ENCODE peak calls at places on chromosomes 5 and 9, in four cellular contexts. K is right atrium auricular region, S is mammary epithelial cell, B is activated B cell treated with CpG ODN at 0.5 μM for 24 hours. Y is an unnamed sample.

GRCh38 chr5:42770003-42770402 is 13.4 kb downstream of the CCDC152 start:
- DNase-seq in K (no peak), S (no peak), B (no peak), Y (no peak)

GRCh38 chr5:176337913-176338312 is 23.7 kb downstream of the KIAA1191 start:
- DNase-seq in K (no peak), S (no peak), B (no peak), Y (no peak)

GRCh38 chr5:103060414-103060954 is 59.5 kb downstream of the GIN1 start:
- DNase-seq in K (no peak), S (no peak), B (no peak), Y (no peak)

GRCh38 chr9:134502261-134503211 is 139.1 kb upstream of the COL5A1 start:
- DNase-seq in K (peak; percentile 83), B (no peak), S (peak; percentile 64), Y (peak; percentile 58)

GRCh38 chr5:78293856-78294249 is 645 bp downstream of the AP3B1 start:
- DNase-seq in B (no peak), K (no peak), S (peak; percentile 11), Y (no peak)

GRCh38 chr5:163705983-163706771 is 200.8 kb downstream of the MAT2B start:
- DNase-seq in B (no peak), S (no peak), K (no peak), Y (no peak)

GRCh38 chr5:14663734-14664269 is 716 bp upstream of the OTULIN start:
- DNase-seq in K (no peak), S (no peak), B (peak; percentile 29), Y (no peak)

GRCh38 chr9:76868897-76869296 is 37.0 kb downstream of the PRUNE2 start:
- DNase-seq in B (no peak), K (no peak), S (peak; percentile 43), Y (no peak)

GRCh38 chr5:145479862-145480261 is 355.3 kb downstream of the PRELID2 start:
- DNase-seq in K (no peak), B (no peak), S (peak; percentile 33), Y (no peak)

GRCh38 chr5:1268056-1268455 is 26.8 kb downstream of the TERT start:
- DNase-seq in B (no peak), S (no peak), K (no peak), Y (no peak)

GRCh38 chr5:176533390-176533789 is 3.8 kb downstream of the RNF44 start:
- DNase-seq in B (no peak), S (no peak), K (no peak), Y (no peak)

GRCh38 chr9:116891438-116891837 is 204.3 kb downstream of the TRIM32 start:
- DNase-seq in S (no peak), K (no peak), B (no peak), Y (no peak)

GRCh38 chr5:150058480-150059126 is 27.8 kb downstream of the CSF1R start:
- DNase-seq in K (no peak), S (peak; percentile 74), B (no peak), Y (no peak)

GRCh38 chr9:132412089-132412488 is 2.1 kb downstream of the CFAP77 start:
- DNase-seq in B (no peak), K (no peak), S (peak; percentile 9), Y (no peak)

GRCh38 chr5:16757989-16758501 is 141.2 kb upstream of the RETREG1 start:
- DNase-seq in K (no peak), S (no peak), B (no peak), Y (no peak)

GRCh38 chr5:14830210-14831005 is 41.2 kb downstream of the ANKH start:
- DNase-seq in K (no peak), S (peak; percentile 12), B (no peak), Y (no peak)

GRCh38 chr5:149374303-149374702 is 4.8 kb downstream of the IL17B start:
- DNase-seq in B (no peak), S (no peak), K (no peak), Y (no peak)

GRCh38 chr9:34929506-34930102 is 28.5 kb upstream of the PHF24 start:
- DNase-seq in B (no peak), K (no peak), S (peak; percentile 20), Y (no peak)

GRCh38 chr5:60724126-60724525 is 24.2 kb upstream of the DEPDC1B start:
- DNase-seq in K (no peak), S (no peak), B (no peak), Y (no peak)

GRCh38 chr5:33257807-33258491 is 182.8 kb upstream of the TARS1 start:
- DNase-seq in S (peak; percentile 74), K (no peak), B (no peak), Y (no peak)
- TF ChIP-seq CTCF in S (peak; percentile 15), K (peak; percentile 25), B (no peak), Y (no peak)

DNA sequence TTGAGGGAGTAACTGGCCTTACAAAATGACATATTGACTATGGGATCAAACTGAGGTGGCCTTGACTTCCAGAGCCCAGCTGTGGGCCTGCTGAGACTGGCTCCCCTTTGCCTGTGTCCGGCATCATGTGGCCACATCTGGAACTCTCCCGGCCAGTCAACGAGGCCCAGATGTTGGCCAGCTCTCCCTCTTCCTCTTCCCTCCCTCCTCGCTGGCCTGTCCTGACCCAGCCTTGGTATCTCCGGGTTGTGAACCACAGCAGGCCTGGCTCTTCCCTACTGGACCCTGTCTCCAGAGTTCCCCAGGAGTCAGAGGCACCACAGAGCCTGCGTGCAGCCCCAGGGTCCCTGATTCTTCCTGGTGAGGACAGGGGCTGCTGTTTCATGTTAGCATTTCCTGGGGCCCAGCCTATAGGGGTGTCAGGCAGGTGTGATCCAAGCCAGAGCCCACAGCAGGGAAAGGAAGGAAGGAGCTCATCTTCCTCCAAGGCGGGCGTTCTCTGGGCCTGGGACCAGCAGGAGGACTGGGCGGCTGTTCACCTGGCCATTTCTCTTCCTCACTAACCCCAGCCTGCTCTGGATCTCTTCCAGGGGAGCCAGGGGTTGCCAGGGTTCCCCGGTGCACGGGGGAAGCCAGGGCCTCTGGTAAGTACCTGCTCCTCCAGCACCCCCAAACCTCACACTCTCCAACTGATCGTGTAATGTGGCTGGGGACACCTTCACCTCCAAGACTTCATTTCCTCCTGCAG is 81.2 kb downstream of the COL27A1 start:
- DNase-seq in B (no peak), S (no peak), K (no peak), Y (no peak)
- TF ChIP-seq CTCF in B (no peak), S (no peak), K (no peak), Y (no peak)

GRCh38 chr9:23117621-23118020 is 671.0 kb downstream of the DMRTA1 start:
- DNase-seq in B (no peak), S (peak; percentile 6), K (no peak), Y (no peak)

GRCh38 chr9:23120630-23121029 is 674.0 kb downstream of the DMRTA1 start:
- DNase-seq in S (no peak), B (no peak), K (no peak), Y (no peak)

GRCh38 chr9:23123048-23123632 is 676.5 kb downstream of the DMRTA1 start:
- DNase-seq in S (peak; percentile 4), K (no peak), B (no peak), Y (peak; percentile 54)
- TF ChIP-seq CTCF in S (peak; percentile 66), K (peak; percentile 72), B (no peak), Y (peak; percentile 95)

GRCh38 chr9:107807183-107807582 is 317.6 kb upstream of the KLF4 start:
- DNase-seq in B (no peak), S (peak; percentile 68), K (no peak), Y (no peak)
- TF ChIP-seq CTCF in B (no peak), S (no peak), K (no peak), Y (no peak)

DNA sequence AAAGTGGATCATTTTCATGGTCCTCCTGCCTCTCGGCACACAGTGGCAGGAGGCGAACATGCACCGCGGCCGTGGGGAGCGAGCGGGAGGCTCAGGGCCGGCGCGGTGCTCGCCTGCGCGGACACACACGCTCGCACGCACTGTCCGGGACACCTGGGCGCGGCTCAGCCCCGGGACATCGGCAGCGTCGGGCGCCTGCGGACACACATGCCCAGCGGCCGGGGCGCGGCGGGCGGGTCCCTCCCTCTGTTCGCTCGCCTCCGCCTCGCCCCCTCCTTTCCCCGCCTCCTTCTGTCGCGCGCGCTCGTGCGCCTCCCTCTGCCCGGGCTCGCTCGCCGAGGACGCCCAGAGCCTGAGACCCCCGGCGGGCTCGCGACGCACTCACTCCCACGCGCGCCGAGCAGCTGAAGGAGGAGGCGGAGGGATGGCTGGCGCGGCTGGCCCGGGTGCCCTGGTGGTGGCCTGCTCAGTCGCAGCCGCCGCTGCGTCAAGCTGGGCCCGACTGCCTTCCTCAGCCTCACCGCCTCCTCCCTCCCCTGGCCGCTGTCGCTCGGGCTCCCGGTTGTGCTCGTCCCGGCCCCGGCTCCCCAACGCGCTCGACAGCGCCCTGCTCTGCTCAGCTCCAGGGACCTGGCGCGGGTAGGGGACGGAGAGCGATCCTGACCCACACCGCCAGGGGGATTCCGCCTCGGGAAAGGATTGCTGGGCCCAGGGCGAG is at the start of gene FRMD3:
- DNase-seq in B (no peak), S (peak; percentile 56), K (peak; percentile 73), Y (peak; percentile 80)
- TF ChIP-seq CTCF in B (no peak), S (peak; percentile 19), K (peak; percentile 85), Y (peak; percentile 73)

GRCh38 chr9:87630266-87630665 is 95.7 kb upstream of the CTSL start:
- DNase-seq in B (no peak), K (no peak), S (no peak), Y (no peak)
- TF ChIP-seq CTCF in B (no peak), K (no peak), S (no peak), Y (no peak)

DNA sequence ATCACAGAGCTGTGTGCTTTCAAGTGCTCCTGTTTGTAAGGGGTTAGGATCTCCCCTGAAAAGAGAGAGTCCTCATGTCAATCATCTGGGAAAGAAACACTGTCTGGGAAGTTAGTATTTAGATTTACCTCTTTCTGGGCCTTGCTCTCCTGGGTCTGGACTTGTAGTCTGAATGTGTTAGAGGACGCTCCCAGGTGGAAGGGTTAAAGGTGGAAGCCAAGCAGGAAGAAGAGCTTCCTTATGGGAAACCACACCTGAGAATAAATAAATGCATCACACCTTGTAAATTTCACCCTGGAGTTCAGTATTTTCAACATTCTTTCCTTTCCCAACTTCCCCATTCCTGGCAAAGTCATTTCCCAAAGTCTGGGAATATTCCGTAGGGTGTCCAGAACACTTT is 1.3 kb downstream of the PLGRKT start:
- DNase-seq in S (no peak), B (no peak), K (no peak), Y (no peak)
- TF ChIP-seq CTCF in S (no peak), B (no peak), K (no peak), Y (no peak)

GRCh38 chr5:139808481-139809330 is 13.1 kb downstream of the PSD2 start:
- DNase-seq in B (no peak), S (no peak), K (no peak), Y (peak; percentile 85)
- TF ChIP-seq CTCF in B (no peak), S (no peak), K (no peak), Y (no peak)

DNA sequence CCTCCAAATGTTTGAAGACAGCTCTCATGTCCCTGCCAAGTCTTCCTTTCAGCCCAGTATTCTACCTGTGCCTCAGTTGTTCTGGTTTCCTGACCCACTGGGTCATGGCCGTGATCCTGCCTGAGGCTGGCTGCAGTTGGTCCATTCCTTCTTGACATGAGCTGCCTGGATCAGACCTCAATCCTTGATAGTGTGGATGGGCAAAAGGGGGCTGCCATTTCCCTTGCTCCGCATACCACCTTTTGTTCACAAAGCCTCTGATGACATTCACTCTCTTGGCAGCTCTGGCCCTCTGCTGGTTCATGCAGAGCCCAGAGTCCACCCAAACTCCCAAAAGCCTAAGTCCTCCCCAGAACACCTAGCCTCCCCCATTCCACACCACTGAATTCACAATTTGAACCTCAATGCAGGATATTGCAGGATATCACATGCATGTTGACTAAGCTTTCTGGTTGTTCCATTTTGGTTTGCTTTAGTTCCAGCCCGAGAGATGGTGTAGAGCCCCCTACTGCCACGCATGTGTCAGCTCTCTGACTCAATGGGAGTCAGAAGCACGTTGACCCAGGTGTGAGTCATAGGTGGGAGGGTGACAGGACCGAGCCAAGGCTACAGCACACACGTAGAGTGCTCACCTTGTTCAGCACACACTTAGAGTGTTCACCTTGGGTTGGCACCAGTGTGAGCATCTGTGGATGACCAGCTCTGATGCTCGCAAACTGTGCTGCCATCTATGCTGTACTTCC is 137.2 kb downstream of the MTX3 start:
- DNase-seq in B (no peak), S (peak; percentile 75), K (no peak), Y (no peak)
- TF ChIP-seq CTCF in B (no peak), S (peak; percentile 6), K (no peak), Y (no peak)

Y was measured in mesothelial cell of epicardium.